ENCODE peak calls at places on chromosomes 12 and 14, in seven cellular contexts. H is transverse colon, U is A549, L is AG04450, N is lower lobe of right lung, C is AG10803, X is K562. Z is an unnamed sample.

GRCh38 chr14:32075636-32076277 is 1.3 kb upstream of the ARHGAP5 start:
- DNase-seq in C (peak), L (no peak), H (peak), X (peak), U (peak), N (peak), Z (no peak)

GRCh38 chr12:124747426-124748161 is 116.1 kb downstream of the SCARB1 start:
- DNase-seq in C (peak), L (no peak), U (peak), N (no peak), X (no peak), H (peak), Z (peak)

GRCh38 chr14:100864206-100864605 is 38.3 kb downstream of the MEG3 start:
- DNase-seq in X (no peak), C (no peak), L (no peak), U (no peak), N (peak), H (no peak), Z (no peak)

GRCh38 chr12:117836999-117837736 is 131.6 kb downstream of the KSR2 start:
- DNase-seq in U (peak), L (peak), C (peak), N (peak), X (peak), H (peak), Z (peak)

GRCh38 chr12:27521066-27521465 is 2.9 kb upstream of the PPFIBP1 start:
- DNase-seq in X (peak), N (no peak), L (no peak), H (no peak), C (peak), U (no peak), Z (no peak)

GRCh38 chr12:26125451-26126339 is 858 bp upstream of the BHLHE41 start:
- DNase-seq in X (peak), U (peak), C (peak), N (peak), L (no peak), H (peak), Z (no peak)

GRCh38 chr14:87940382-87940781 is 52.6 kb downstream of the GALC start:
- DNase-seq in L (no peak), H (no peak), C (no peak), X (no peak), U (no peak), N (no peak), Z (no peak)

GRCh38 chr14:30223385-30223785 is 295.7 kb upstream of the PRKD1 start:
- DNase-seq in L (peak), H (peak), C (peak), N (peak), X (no peak), U (peak), Z (peak)

GRCh38 chr14:38721822-38722431 is 381.1 kb downstream of the SEC23A start:
- DNase-seq in U (peak), C (peak), X (peak), L (no peak), H (peak), N (no peak), Z (peak)

GRCh38 chr12:57226588-57227314 is 2.8 kb upstream of the SHMT2 start:
- DNase-seq in N (no peak), C (no peak), H (no peak), U (no peak), X (peak), L (no peak), Z (no peak)

GRCh38 chr12:24232531-24232930 is 283.1 kb upstream of the SOX5 start:
- DNase-seq in L (no peak), C (no peak), X (no peak), H (no peak), U (no peak), N (no peak), Z (no peak)

GRCh38 chr14:22524784-22525161 is 64.3 kb downstream of the DAD1 start:
- DNase-seq in L (no peak), C (no peak), U (no peak), H (no peak), X (no peak), N (no peak), Z (no peak)

GRCh38 chr14:33934938-33935337 is 15.9 kb downstream of the EGLN3 start:
- DNase-seq in U (no peak), N (no peak), X (no peak), C (no peak), H (no peak), L (no peak), Z (no peak)

GRCh38 chr12:92743026-92743425 is 40.2 kb downstream of the PLEKHG7 start:
- DNase-seq in N (no peak), H (no peak), U (no peak), C (no peak), L (no peak), X (no peak), Z (no peak)

GRCh38 chr12:131131077-131131807 is 177.5 kb downstream of the ADGRD1 start:
- DNase-seq in N (no peak), U (no peak), C (no peak), H (no peak), X (no peak), L (no peak), Z (no peak)

GRCh38 chr12:18439541-18439940 is 178.2 kb downstream of the PIK3C2G start:
- DNase-seq in L (peak), H (no peak), C (no peak), N (no peak), U (no peak), X (no peak), Z (no peak)

GRCh38 chr14:100645200-100645985 is 58.2 kb upstream of the BEGAIN start:
- DNase-seq in N (peak), H (peak), U (peak), C (peak), L (peak), X (peak), Z (peak)

GRCh38 chr12:6553051-6553868 is 2.6 kb downstream of the IFFO1 start:
- DNase-seq in H (no peak), X (no peak), U (no peak), L (no peak), C (peak), N (no peak), Z (no peak)

GRCh38 chr12:27109339-27110023 is 27.1 kb upstream of the C12orf71 start:
- DNase-seq in U (no peak), H (no peak), L (no peak), X (no peak), C (peak), N (no peak), Z (no peak)

GRCh38 chr14:50859296-50859624 is 12.6 kb upstream of the ABHD12B start:
- DNase-seq in U (no peak), H (no peak), X (no peak), N (no peak), L (no peak), C (no peak), Z (no peak)
- H3K4me3 ChIP-seq in U (peak), H (no peak), X (no peak), N (peak), L (peak), C (peak), Z (peak)

GRCh38 chr14:74257078-74257987 is 18.1 kb downstream of the VSX2 start:
- DNase-seq in X (peak), L (no peak), N (peak), H (peak), U (peak), C (peak), Z (no peak)
- TF ChIP-seq CTCF in X (peak), L (peak), N (peak), H (peak), U (peak), C (peak), Z (peak)

GRCh38 chr12:55549302-55549701 is at the start of gene OR6C4:
- DNase-seq in U (no peak), X (no peak), N (no peak), L (no peak), C (no peak), H (no peak), Z (no peak)
- H3K4me3 ChIP-seq in U (no peak), X (no peak), N (no peak), L (no peak), C (no peak), H (no peak), Z (no peak)

DNA sequence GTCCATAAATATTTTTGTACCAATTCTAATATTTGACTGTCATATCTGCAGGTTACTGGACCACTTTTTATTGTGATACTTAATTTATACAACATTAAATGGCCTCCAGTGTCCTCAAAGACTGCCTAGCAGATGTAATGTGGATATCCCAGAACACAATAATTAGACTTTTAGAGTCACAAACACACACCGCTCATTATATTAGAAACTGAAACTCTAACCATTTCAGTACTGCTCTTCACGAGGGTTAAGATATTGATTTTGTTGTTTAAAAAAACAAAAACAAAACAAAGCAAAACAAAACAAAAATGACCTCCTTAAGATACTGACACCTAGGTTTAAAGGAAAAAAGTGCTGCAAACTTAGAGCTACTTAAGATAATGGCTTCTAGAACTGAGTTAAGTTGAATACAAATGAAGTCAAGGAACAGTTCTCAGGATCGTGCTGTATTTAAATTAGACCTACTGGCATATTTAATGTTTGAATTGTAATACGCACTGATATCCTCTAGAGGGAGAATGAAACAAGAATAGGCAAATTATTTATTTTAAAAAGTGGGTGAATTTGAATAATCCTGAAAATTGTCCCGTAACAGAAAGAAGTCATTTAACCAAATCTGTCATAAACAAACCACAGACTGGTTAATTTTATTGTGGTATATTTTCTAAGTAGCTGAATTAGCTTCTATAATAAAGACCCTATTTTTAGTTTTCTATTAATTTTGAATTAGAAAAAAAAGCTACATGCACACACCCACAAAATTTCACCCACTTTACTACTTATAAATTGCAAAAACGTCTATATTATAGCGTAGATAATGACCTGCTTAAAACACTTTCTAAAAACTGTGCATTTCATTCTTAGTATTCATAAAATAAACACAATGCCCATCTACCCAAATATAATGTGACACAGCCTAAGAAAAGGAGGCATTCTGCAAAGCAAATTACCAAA is 395.2 kb upstream of the DCN start:
- DNase-seq in C (peak), L (no peak), U (peak), H (no peak), N (no peak), X (no peak), Z (peak)
- TF ChIP-seq CTCF in C (peak), L (peak), U (peak), H (peak), N (peak), X (peak), Z (peak)

DNA sequence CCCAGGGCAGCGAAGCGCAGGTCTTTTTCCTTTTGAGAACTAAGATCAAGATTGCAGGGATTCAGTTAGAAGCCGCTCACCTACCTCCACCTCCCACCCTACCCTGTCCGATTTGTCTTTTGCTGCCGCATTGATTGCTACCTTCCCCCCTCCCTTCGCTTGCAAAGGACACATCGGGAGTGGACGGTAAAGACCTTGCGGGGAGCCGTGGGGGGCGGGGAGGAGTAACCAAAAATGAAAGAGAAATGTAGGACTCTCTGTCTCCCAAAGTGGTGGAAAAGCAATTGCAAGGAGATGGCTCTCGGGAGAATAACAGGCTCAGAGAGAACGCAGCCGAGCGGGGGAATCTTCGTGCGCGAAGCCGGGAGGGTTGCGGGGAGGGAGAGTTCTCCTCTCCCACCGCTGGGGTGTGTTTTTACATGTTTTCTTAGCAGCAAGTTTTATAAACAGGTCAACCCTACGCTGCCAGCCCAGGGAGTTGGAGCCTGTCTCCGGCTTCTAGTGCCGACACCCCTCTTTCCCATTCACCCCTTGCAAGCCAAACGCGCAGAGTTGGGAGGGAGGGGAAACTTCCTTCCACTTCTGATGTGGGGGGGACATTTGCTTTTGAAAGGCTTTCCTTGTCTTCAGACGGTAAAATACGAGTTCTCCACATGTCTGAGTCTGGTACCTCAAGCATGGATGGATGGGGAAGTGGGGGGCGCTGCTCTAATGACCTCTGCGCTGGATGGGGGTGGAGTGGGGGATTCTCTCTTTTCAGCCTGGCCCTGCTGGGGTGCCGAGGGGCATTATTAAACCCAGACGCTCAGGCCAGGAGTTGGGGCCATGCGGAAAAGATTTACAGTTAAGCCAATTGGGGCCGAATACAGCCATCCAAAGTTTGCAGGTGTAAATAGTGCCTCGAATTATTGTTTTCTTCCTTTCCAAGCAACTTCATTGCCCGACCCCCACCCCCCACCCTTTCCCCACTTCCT is 8.9 kb upstream of the TBX3 start:
- DNase-seq in H (no peak), C (peak), N (no peak), L (no peak), X (no peak), U (no peak), Z (no peak)
- H3K4me3 ChIP-seq in H (no peak), C (peak), N (peak), L (peak), X (no peak), U (no peak), Z (peak)

DNA sequence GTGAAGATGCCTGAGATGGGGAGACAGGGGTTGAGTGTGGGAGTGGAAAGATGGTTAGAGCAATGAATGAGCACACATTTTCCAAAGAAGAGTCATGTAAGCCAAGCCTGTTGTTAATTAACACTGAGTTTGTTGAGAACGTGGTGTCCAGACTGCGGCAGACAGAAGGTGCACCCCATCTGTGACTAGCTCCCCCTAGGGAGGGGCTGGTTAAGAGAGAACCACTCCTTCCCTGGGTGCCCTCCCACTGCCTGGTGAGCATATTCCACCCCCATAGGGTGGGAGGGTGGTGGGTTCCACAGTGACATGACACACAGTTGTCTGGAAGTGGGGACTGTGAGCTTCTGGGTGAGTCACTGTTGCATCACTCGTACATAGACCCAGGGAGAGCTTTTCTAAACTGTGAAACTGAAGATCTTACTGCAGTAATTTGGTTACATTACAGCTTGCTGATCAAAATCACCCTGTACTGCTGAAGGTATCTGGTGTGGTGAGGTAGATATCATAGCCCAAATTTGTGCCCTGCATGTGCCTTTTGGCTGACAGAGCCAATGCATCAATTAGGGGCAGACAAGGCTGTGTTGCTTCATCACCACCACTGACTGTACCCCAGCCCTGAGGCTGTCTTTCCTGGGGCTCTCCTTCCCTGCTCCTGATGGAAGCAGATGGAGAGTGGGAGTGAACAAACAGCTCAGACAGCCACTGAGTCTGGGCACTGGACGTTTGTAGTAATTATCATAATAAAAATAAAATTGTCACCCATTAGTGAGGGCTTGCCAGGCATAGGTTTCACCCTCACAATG is 150.9 kb downstream of the EMP1 start:
- DNase-seq in U (peak), C (peak), N (no peak), H (no peak), X (no peak), L (no peak), Z (peak)
- TF ChIP-seq CTCF in U (peak), C (peak), N (no peak), H (no peak), X (no peak), L (no peak), Z (peak)

GRCh38 chr14:58331111-58331510 is 32.8 kb downstream of the ARID4A start:
- DNase-seq in H (peak), C (peak), U (peak), L (peak), N (peak), X (peak), Z (peak)
- H3K4me3 ChIP-seq in H (no peak), C (no peak), U (no peak), L (peak), N (peak), X (no peak), Z (no peak)

DNA sequence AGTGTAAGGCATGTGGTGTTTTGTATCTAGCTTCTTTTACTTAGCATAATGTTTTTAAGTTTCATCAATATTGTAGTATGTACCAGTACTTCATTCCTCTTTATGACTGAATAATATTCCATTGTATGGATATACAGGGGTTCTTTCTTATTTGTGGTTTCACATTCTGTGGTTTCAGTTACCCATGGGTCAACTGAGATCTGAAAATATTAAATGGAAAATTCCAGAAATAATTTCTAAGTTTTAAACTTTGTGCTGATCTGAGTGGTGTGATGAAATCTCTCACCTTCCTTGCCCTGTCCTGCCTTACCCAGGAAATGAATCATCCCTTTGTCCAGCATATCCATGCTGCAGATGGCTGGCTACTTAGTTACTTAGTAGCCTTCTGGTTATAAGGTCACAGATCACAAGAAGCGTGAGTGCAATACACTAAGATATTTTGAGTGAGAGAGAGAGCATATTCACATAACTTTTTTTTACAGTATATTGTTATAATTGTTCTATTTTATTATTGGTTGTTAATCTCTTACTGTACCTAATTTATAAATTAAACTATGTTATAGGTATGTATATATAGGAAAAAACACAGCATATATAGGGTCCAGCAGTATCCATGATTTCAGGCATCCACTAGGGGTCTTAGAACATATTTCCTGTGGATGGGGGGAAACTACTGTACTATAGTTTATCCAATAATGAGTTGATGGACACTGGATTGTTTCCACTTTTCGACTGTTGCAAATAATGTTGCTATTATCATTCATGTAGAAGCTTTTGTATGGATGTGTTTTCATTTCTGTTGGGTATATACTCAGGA is 59.6 kb upstream of the LRTM2 start:
- DNase-seq in N (no peak), L (no peak), C (peak), U (peak), X (no peak), H (no peak), Z (no peak)
- TF ChIP-seq CTCF in N (no peak), L (no peak), C (no peak), U (no peak), X (no peak), H (no peak), Z (no peak)